ENCODE peak calls at places on chromosomes 11 and 22, in nine cellular contexts. J is fibroblast of villous mesenchyme, W is transverse colon, F is psoas muscle, M is A549, T is pancreas, Z is mammary epithelial cell, K is epithelial cell of proximal tubule, L is thoracic aorta. U is an unnamed sample.

GRCh38 chr11:2549876-2550605 is 105.2 kb downstream of the KCNQ1 start:
- DNase-seq in Z (no peak), L (no peak), T (peak), K (no peak), W (peak), J (no peak), F (peak), M (no peak), U (no peak)

GRCh38 chr11:117126223-117126965 is 17.7 kb upstream of the PAFAH1B2 start:
- DNase-seq in T (no peak), F (no peak), Z (no peak), J (no peak), K (no peak), M (no peak), W (no peak), L (no peak), U (no peak)

GRCh38 chr11:30889116-30889765 is 303.1 kb upstream of the MPPED2 start:
- DNase-seq in T (no peak), M (no peak), L (no peak), W (no peak), J (no peak), Z (no peak), K (no peak), F (no peak), U (no peak)

GRCh38 chr11:10936999-10937398 is 79.1 kb upstream of the ZBED5 start:
- DNase-seq in W (no peak), Z (no peak), F (no peak), T (no peak), L (no peak), K (no peak), M (no peak), J (no peak), U (no peak)

GRCh38 chr11:118928870-118929495 is 3.3 kb upstream of the BCL9L start:
- DNase-seq in F (peak), W (no peak), Z (peak), L (no peak), T (peak), J (peak), M (no peak), K (no peak), U (no peak)

GRCh38 chr11:126328001-126328390 is 24.1 kb downstream of the DCPS start:
- DNase-seq in L (no peak), Z (no peak), T (no peak), F (no peak), M (no peak), K (no peak), W (no peak), J (no peak), U (no peak)

GRCh38 chr22:48489551-48490512 is 1337.8 kb downstream of the BRD1 start:
- DNase-seq in M (peak), J (peak), Z (no peak), T (no peak), F (no peak), L (no peak), K (no peak), W (no peak), U (no peak)

GRCh38 chr11:114395776-114396175 is 4.5 kb downstream of the C11orf71 start:
- DNase-seq in J (no peak), M (no peak), F (no peak), K (no peak), Z (peak), T (no peak), L (no peak), W (no peak), U (no peak)

GRCh38 chr22:43909708-43910107 is 13.9 kb upstream of the PNPLA3 start:
- DNase-seq in M (no peak), J (no peak), L (no peak), Z (no peak), K (no peak), F (no peak), W (no peak), T (no peak), U (no peak)

GRCh38 chr11:130947058-130947457 is 30.8 kb upstream of the SNX19 start:
- DNase-seq in M (no peak), F (no peak), W (no peak), J (no peak), T (no peak), L (no peak), K (no peak), Z (no peak), U (no peak)

GRCh38 chr11:66902486-66903177 is 45.8 kb downstream of the LRFN4 start:
- DNase-seq in M (no peak), Z (no peak), T (no peak), W (no peak), K (no peak), L (no peak), F (no peak), J (no peak), U (no peak)
- H3K4me3 ChIP-seq in M (no peak), Z (no peak), T (no peak), W (no peak), K (no peak), L (no peak), F (no peak), J (no peak), U (no peak)

GRCh38 chr11:60924110-60924905 is at the start of gene TMEM132A:
- DNase-seq in W (peak), M (peak), J (peak), T (peak), K (no peak), F (peak), Z (peak), L (no peak), U (no peak)

GRCh38 chr11:60927061-60927592 is 2.9 kb downstream of the TMEM132A start:
- DNase-seq in L (no peak), F (no peak), W (no peak), Z (no peak), J (no peak), M (no peak), K (no peak), T (no peak), U (no peak)

GRCh38 chr11:60924906-60925684 is 835 bp downstream of the TMEM132A start:
- DNase-seq in J (no peak), K (no peak), M (no peak), T (no peak), W (no peak), L (no peak), F (no peak), Z (no peak), U (no peak)

GRCh38 chr11:60926500-60926899 is 2.2 kb downstream of the TMEM132A start:
- DNase-seq in L (no peak), F (no peak), K (no peak), W (no peak), Z (no peak), J (no peak), M (no peak), T (no peak), U (no peak)

DNA sequence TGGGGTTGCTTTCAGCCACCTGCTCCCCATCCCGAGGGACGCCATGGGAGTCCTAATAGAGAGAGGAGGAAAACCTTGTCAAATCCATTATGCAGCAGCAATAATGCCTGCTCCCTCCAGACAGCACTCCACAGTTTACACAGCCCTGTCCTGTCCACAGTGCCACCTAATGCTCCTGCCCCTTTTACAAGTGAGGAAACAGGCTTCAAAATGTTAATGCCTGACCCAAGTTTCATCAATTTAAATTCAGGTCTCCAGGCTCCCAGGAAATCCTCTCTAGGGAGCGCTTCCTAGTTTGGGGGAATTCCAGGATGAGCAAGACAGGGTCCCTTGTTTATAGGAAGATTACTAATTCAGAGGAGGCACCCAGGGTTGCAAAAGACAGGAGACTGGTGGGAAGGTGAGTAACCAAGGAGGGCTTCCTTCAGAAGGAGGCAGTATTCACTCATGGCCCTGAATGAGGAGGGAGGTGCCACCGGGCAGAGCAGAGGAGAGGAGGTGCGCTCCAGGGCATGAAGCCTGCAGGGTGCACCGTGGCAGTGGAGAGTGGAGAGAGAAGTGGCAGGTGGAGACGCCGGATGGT is 1.5 kb downstream of the TMEM132A start:
- DNase-seq in F (no peak), J (peak), Z (peak), K (peak), W (no peak), L (no peak), T (no peak), M (peak), U (no peak)
- H3K4me3 ChIP-seq in F (no peak), J (peak), Z (peak), K (peak), W (no peak), L (no peak), T (no peak), M (peak), U (no peak)

DNA sequence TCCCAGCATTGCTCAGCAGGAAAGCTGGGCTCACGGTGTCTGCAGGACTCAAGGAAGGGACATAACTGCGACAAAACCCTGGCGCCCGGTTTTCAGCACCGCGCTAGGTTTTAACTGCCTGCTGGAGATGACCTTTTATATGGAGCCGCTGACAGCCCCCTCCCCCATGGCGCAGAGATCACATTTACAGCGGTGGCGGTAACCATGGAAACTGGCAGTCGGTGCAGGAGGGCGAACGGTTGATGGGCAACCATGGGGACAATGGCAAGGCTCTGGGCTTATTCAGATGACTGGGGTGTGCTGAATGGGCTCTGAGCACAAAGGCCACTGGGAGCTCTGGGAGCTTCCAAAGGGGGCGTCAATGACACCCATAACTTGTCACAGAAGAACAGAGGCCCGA is 37.2 kb downstream of the CELSR1 start:
- DNase-seq in T (no peak), M (no peak), W (no peak), L (no peak), Z (no peak), K (no peak), F (no peak), J (no peak), U (no peak)
- H3K4me3 ChIP-seq in T (no peak), M (no peak), W (no peak), L (no peak), Z (no peak), K (no peak), F (no peak), J (no peak), U (no peak)

DNA sequence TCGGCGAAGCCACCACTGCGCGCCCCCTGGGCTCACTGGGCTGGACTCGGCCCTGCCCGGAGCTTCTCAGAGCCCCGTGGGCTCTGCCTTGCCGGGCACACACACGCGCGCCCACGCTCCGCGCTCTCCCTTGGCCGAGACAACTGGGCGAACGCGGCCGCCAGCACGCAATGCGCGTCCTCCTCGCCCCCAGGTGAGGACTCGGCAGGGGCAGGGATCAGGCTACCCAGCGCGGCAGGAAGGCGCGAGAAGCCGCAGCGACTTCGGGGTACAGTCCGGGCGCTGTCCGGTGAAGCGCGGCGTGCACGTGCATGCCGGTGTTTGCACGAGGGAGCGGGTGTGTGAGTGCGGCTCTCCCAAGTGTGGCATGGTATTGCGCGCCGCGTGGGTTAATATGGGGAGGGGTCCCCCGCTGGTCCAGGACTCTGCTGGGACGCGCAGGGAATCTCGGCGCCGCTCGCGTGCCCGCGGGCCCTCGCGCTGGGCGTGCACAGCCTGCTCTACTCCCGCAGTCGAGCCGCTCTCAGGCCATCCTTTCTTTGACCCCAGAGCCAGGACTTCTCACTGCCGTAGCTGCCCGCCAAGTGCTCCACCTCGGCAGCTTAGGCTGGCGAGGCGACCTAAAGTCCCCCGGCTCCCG is 5.5 kb downstream of the WNT7B start:
- DNase-seq in L (no peak), W (no peak), T (no peak), K (no peak), F (no peak), Z (no peak), J (no peak), M (no peak), U (no peak)
- H3K4me3 ChIP-seq in L (peak), W (no peak), T (no peak), K (peak), F (peak), Z (peak), J (peak), M (no peak), U (no peak)

DNA sequence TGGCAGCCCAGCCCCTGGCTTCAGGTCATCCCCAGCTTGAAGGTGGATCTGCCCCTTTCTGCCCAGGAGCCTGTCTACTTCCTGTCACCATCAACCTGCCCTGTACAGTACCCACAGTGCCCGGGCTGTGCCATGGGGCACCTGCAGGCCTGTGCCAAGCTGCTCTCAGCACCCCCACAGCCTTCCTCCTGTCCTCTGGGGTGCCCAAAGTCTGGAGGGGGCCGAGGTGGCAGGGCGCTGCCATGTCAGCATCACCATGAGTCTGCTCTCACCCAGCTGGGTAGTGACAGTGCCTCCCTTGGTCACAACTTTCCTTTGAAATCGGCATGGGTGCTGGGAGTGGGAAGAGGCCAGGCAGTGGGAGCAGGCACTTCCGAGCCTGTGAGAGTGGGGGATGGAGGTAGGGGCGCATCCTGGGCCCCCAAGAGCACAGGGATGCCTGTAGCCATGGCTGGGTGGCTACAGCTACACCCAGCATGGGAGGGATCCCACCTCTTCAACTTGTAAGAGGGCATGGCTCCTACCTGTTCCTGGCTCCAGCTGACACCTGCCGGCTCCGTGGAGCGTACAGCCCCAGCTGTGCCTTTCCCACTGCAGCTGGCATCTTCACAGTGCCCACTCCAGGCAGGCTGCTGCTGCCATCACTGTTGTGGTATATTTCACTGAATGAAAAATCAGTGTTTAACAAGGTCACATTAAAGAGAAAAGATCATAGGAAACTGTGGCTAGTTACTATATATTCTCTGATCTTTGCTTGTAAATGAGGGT is 42.9 kb downstream of the RNF169 start:
- DNase-seq in M (no peak), Z (no peak), L (no peak), T (peak), K (no peak), F (no peak), J (no peak), W (no peak), U (no peak)
- H3K4me3 ChIP-seq in M (no peak), Z (no peak), L (no peak), T (no peak), K (no peak), F (no peak), J (no peak), W (no peak), U (no peak)

DNA sequence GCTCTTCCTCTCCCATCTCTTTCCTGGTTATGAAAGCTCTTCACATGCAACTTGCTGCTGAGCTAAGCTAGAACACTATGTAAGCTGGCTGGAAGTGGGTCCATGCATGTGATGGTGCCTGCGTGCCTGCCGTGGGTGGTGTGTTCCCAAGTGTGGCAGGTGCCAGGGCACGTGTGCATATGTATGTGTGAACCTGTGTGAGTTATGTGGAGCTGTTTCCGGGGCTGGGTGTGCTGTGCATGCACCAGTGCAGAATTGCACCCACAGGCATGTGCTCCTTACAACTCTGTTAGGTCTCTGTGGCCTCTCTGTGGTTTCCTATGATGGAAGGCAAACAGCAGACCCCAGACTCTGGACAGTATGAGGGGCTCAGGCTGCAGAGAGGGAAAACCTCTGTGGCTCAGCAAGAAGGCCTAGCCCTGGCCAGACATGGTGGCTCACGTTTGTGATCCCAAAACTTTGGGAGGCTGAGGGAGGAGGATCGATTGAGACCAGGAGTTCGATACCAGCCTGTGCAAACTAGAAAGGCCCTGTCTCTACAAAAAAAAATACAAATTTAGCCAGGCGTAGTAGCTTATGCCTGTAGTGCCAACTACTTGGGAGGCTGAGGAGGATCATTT is 4.1 kb upstream of the P2RY6 start:
- DNase-seq in W (no peak), T (no peak), M (no peak), L (no peak), Z (no peak), F (no peak), K (no peak), J (no peak), U (no peak)
- H3K4me3 ChIP-seq in W (no peak), T (no peak), M (no peak), L (no peak), Z (no peak), F (no peak), K (no peak), J (no peak), U (no peak)

DNA sequence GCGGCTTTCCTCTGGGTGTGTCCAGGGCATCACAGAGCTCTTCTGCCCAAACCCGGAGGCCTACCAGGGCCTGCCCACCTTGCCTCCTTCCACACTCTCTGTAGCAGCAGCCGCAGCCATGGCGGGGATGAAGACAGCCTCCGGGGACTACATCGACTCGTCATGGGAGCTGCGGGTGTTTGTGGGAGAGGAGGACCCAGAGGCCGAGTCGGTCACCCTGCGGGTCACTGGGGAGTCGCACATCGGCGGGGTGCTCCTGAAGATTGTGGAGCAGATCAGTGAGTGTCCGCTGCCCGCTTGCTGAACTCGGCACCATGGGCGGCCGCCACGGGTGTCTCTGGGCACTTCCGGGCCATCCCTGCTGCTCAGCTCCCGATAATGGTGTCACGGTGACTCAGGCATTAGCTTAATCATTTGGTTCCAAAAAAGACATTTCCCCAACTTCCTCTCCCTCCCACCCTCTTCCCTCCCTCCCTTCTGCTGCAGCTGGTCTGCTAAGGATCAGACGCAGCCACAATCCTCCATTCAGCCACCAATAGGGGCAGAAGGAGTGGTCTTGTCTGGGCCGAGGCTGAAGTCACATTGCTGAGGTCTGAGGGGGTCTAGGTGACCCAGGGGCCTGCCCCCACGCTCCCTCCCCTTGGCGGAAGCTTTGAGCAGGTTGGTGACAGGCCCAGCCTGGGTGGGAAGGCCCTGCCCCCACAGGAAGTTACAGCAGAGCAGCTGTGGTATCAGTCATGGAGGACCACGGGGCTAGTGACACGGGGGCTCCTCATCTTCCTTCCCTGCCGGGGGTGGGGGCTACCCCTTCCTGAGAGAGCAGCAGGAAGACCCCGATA is 945 bp downstream of the FERMT3 start:
- DNase-seq in F (peak), M (no peak), J (peak), T (peak), W (peak), L (no peak), Z (no peak), K (no peak), U (peak)
- H3K4me3 ChIP-seq in F (peak), M (no peak), J (peak), T (no peak), W (no peak), L (peak), Z (no peak), K (no peak), U (peak)

GRCh38 chr22:32804036-32804435 is 2.5 kb downstream of the TIMP3 start:
- DNase-seq in W (no peak), T (no peak), F (no peak), Z (peak), K (no peak), M (no peak), J (peak), L (no peak), U (no peak)
- H3K4me3 ChIP-seq in W (peak), T (no peak), F (peak), Z (peak), K (no peak), M (no peak), J (peak), L (peak), U (no peak)

DNA sequence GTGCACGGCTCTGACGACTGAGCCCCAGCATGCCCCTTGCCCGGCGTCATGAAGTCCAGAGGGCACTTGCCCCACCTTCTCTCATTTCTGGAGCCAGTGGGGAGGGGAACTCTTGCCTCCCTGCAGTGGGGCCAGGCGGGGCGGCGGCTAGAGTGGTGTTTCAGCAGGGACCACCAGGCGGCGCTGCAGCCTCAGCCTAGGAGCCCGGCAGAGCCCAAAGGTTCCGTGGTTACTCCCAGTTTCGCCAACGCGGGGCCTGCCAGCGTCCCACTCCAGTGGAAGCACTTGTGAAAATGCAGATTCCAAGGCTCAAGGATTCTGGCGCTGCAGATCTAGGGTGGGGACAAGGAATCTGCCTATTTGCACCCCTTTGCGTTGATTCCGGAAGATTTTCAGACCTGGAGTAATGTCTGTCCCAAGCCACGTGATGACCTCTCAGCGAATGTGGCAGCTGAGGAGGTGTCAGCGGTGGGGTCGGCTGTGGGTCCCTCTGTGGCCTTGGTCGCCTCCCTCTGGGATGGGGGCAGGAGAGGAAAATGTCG is 55.7 kb downstream of the CD82 start:
- DNase-seq in W (peak), Z (no peak), F (peak), M (peak), T (peak), L (peak), K (no peak), J (peak), U (peak)
- H3K4me3 ChIP-seq in W (no peak), Z (no peak), F (no peak), M (peak), T (no peak), L (no peak), K (peak), J (no peak), U (no peak)

GRCh38 chr11:76667271-76667818 is 3.2 kb downstream of the LRRC32 start:
- DNase-seq in T (no peak), K (no peak), J (no peak), L (no peak), M (no peak), W (peak), Z (no peak), F (no peak), U (no peak)
- H3K4me3 ChIP-seq in T (no peak), K (no peak), J (peak), L (peak), M (no peak), W (no peak), Z (no peak), F (peak), U (no peak)

U was measured in NB4.